ENCODE peak calls at places on chromosomes 13 and 19, in nine cellular contexts. One of them, this sample, is unnamed.

GRCh38 chr19:5915782-5916165 is 1.7 kb downstream of the CAPS start:
- DNase-seq in fibroblast of mammary gland: no peak
- DNase-seq in heart left ventricle: no peak
- DNase-seq in IMR-90: no peak
- DNase-seq in uterus: no peak
- DNase-seq in cardiac muscle cell: no peak
- DNase-seq in ascending aorta: no peak
- DNase-seq in lower leg skin: no peak
- DNase-seq in transverse colon: no peak
- DNase-seq in this sample: no peak

GRCh38 chr19:1470864-1471513 is 8.0 kb downstream of the C19orf25 start:
- DNase-seq in IMR-90: no peak
- DNase-seq in ascending aorta: no peak
- DNase-seq in fibroblast of mammary gland: no peak
- DNase-seq in lower leg skin: no peak
- DNase-seq in uterus: no peak
- DNase-seq in transverse colon: no peak
- DNase-seq in heart left ventricle: peak
- DNase-seq in cardiac muscle cell: no peak
- DNase-seq in this sample: no peak

GRCh38 chr19:44615529-44616247 is 2.3 kb downstream of the IGSF23 start:
- DNase-seq in ascending aorta: no peak
- DNase-seq in IMR-90: no peak
- DNase-seq in fibroblast of mammary gland: no peak
- DNase-seq in uterus: no peak
- DNase-seq in transverse colon: no peak
- DNase-seq in cardiac muscle cell: no peak
- DNase-seq in lower leg skin: no peak
- DNase-seq in heart left ventricle: no peak
- DNase-seq in this sample: no peak

GRCh38 chr13:87244256-87244870 is 426.8 kb upstream of the SLITRK5 start:
- DNase-seq in lower leg skin: no peak
- DNase-seq in fibroblast of mammary gland: no peak
- DNase-seq in uterus: no peak
- DNase-seq in heart left ventricle: no peak
- DNase-seq in IMR-90: no peak
- DNase-seq in transverse colon: no peak
- DNase-seq in cardiac muscle cell: no peak
- DNase-seq in ascending aorta: no peak
- DNase-seq in this sample: peak

GRCh38 chr13:43564941-43565340 is 221.8 kb downstream of the ENOX1 start:
- DNase-seq in heart left ventricle: no peak
- DNase-seq in transverse colon: no peak
- DNase-seq in fibroblast of mammary gland: no peak
- DNase-seq in IMR-90: no peak
- DNase-seq in lower leg skin: no peak
- DNase-seq in cardiac muscle cell: no peak
- DNase-seq in uterus: no peak
- DNase-seq in ascending aorta: no peak
- DNase-seq in this sample: no peak

GRCh38 chr19:18194554-18195238 is 1.7 kb downstream of the MPV17L2 start:
- DNase-seq in IMR-90: peak
- DNase-seq in cardiac muscle cell: peak
- DNase-seq in lower leg skin: no peak
- DNase-seq in fibroblast of mammary gland: peak
- DNase-seq in transverse colon: peak
- DNase-seq in uterus: peak
- DNase-seq in ascending aorta: no peak
- DNase-seq in heart left ventricle: no peak
- DNase-seq in this sample: peak

GRCh38 chr13:30736921-30737320 is 1.6 kb downstream of the ALOX5AP start:
- DNase-seq in transverse colon: no peak
- DNase-seq in fibroblast of mammary gland: no peak
- DNase-seq in uterus: no peak
- DNase-seq in cardiac muscle cell: no peak
- DNase-seq in IMR-90: no peak
- DNase-seq in ascending aorta: no peak
- DNase-seq in lower leg skin: no peak
- DNase-seq in heart left ventricle: no peak
- DNase-seq in this sample: no peak

GRCh38 chr13:48185018-48185417 is 48.0 kb upstream of the ITM2B start:
- DNase-seq in lower leg skin: no peak
- DNase-seq in heart left ventricle: no peak
- DNase-seq in cardiac muscle cell: peak
- DNase-seq in fibroblast of mammary gland: peak
- DNase-seq in ascending aorta: no peak
- DNase-seq in transverse colon: no peak
- DNase-seq in uterus: no peak
- DNase-seq in IMR-90: no peak
- DNase-seq in this sample: no peak

GRCh38 chr13:20923272-20923671 is 20.7 kb upstream of the XPO4 start:
- DNase-seq in heart left ventricle: no peak
- DNase-seq in ascending aorta: no peak
- DNase-seq in fibroblast of mammary gland: no peak
- DNase-seq in lower leg skin: peak
- DNase-seq in IMR-90: no peak
- DNase-seq in uterus: no peak
- DNase-seq in transverse colon: no peak
- DNase-seq in cardiac muscle cell: no peak
- DNase-seq in this sample: no peak

GRCh38 chr13:20927858-20928257 is 25.3 kb upstream of the XPO4 start:
- DNase-seq in cardiac muscle cell: no peak
- DNase-seq in transverse colon: no peak
- DNase-seq in ascending aorta: no peak
- DNase-seq in IMR-90: no peak
- DNase-seq in fibroblast of mammary gland: no peak
- DNase-seq in uterus: no peak
- DNase-seq in heart left ventricle: no peak
- DNase-seq in lower leg skin: no peak
- DNase-seq in this sample: no peak

GRCh38 chr13:20921572-20921971 is 19.0 kb upstream of the XPO4 start:
- DNase-seq in IMR-90: no peak
- DNase-seq in heart left ventricle: no peak
- DNase-seq in fibroblast of mammary gland: no peak
- DNase-seq in transverse colon: no peak
- DNase-seq in cardiac muscle cell: no peak
- DNase-seq in lower leg skin: peak
- DNase-seq in ascending aorta: no peak
- DNase-seq in uterus: no peak
- DNase-seq in this sample: no peak

DNA sequence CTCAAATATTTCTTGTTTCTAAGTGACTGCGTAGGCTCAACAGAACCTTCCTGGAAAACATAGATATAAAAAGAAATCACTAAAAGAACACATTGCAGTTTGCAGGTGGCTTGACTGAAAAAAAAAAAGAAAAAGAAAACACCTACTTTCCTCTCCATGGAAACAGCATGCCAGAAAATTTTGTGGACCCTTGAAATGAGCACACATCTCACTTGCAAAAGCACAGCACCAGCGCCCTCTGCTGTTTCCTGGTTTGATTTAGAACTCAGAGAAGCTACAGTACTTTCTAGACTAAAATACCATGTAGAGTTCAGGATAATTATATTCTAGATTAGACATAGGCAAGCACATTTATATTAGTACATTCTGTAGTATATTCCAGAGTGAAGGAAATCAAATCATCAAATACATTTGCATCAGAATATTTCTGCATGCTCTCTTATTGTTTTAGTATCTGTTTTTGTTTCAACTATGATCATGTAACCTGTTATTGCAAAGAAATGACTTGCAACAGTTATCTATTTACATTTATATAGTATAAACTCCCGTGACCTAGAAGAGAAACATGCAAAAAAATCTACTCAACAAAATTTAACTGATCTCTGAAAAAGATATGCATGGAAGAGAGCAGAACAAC is 22.3 kb upstream of the XPO4 start:
- DNase-seq in ascending aorta: no peak
- DNase-seq in cardiac muscle cell: peak
- DNase-seq in heart left ventricle: peak
- DNase-seq in uterus: peak
- DNase-seq in lower leg skin: peak
- DNase-seq in fibroblast of mammary gland: peak
- DNase-seq in IMR-90: peak
- DNase-seq in transverse colon: peak
- DNase-seq in this sample: peak
- TF ChIP-seq CTCF in ascending aorta: peak
- TF ChIP-seq CTCF in cardiac muscle cell: peak
- TF ChIP-seq CTCF in heart left ventricle: peak
- TF ChIP-seq CTCF in uterus: peak
- TF ChIP-seq CTCF in lower leg skin: no peak
- TF ChIP-seq CTCF in fibroblast of mammary gland: peak
- TF ChIP-seq CTCF in IMR-90: peak
- TF ChIP-seq CTCF in transverse colon: peak
- TF ChIP-seq CTCF in this sample: peak

GRCh38 chr19:47258895-47259555 is 2.7 kb downstream of the CCDC9 start:
- DNase-seq in uterus: no peak
- DNase-seq in heart left ventricle: no peak
- DNase-seq in fibroblast of mammary gland: no peak
- DNase-seq in ascending aorta: no peak
- DNase-seq in lower leg skin: no peak
- DNase-seq in IMR-90: no peak
- DNase-seq in transverse colon: no peak
- DNase-seq in cardiac muscle cell: no peak
- DNase-seq in this sample: no peak

GRCh38 chr19:47260476-47260875 is 4.2 kb downstream of the CCDC9 start:
- DNase-seq in lower leg skin: no peak
- DNase-seq in ascending aorta: no peak
- DNase-seq in IMR-90: no peak
- DNase-seq in fibroblast of mammary gland: no peak
- DNase-seq in transverse colon: no peak
- DNase-seq in uterus: no peak
- DNase-seq in cardiac muscle cell: no peak
- DNase-seq in heart left ventricle: no peak
- DNase-seq in this sample: no peak

GRCh38 chr19:47257411-47258169 is 1.3 kb downstream of the CCDC9 start:
- DNase-seq in ascending aorta: no peak
- DNase-seq in lower leg skin: no peak
- DNase-seq in heart left ventricle: no peak
- DNase-seq in IMR-90: no peak
- DNase-seq in uterus: peak
- DNase-seq in fibroblast of mammary gland: no peak
- DNase-seq in cardiac muscle cell: no peak
- DNase-seq in transverse colon: no peak
- DNase-seq in this sample: no peak

GRCh38 chr19:47256688-47257410 is 524 bp downstream of the CCDC9 start:
- DNase-seq in uterus: peak
- DNase-seq in IMR-90: peak
- DNase-seq in ascending aorta: peak
- DNase-seq in lower leg skin: peak
- DNase-seq in heart left ventricle: peak
- DNase-seq in transverse colon: peak
- DNase-seq in fibroblast of mammary gland: peak
- DNase-seq in cardiac muscle cell: peak
- DNase-seq in this sample: peak

DNA sequence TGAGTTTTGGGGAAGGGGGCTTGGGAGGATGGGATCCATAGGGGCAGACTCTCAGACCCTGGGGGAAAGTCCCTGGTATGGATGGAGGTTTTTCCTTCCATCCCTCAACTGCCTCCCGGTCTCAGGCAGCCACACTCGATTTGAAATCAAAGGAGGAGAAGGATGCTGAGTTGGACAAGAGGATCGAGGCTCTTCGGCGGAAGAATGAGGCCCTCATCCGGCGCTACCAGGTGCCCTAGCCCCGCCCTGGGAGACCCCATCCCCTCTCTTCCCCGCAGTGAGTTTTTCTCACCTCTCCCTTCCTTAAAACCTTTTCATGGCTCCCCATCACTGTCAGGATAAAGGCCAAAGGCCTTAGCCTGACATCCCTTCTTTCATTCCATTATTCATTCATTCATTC is 2.1 kb downstream of the CCDC9 start:
- DNase-seq in heart left ventricle: no peak
- DNase-seq in uterus: no peak
- DNase-seq in fibroblast of mammary gland: no peak
- DNase-seq in transverse colon: no peak
- DNase-seq in ascending aorta: no peak
- DNase-seq in IMR-90: no peak
- DNase-seq in cardiac muscle cell: no peak
- DNase-seq in lower leg skin: no peak
- DNase-seq in this sample: no peak
- H3K4me3 ChIP-seq in heart left ventricle: peak
- H3K4me3 ChIP-seq in uterus: no peak
- H3K4me3 ChIP-seq in fibroblast of mammary gland: peak
- H3K4me3 ChIP-seq in transverse colon: no peak
- H3K4me3 ChIP-seq in ascending aorta: peak
- H3K4me3 ChIP-seq in IMR-90: no peak
- H3K4me3 ChIP-seq in cardiac muscle cell: no peak
- H3K4me3 ChIP-seq in lower leg skin: no peak
- H3K4me3 ChIP-seq in this sample: peak

DNA sequence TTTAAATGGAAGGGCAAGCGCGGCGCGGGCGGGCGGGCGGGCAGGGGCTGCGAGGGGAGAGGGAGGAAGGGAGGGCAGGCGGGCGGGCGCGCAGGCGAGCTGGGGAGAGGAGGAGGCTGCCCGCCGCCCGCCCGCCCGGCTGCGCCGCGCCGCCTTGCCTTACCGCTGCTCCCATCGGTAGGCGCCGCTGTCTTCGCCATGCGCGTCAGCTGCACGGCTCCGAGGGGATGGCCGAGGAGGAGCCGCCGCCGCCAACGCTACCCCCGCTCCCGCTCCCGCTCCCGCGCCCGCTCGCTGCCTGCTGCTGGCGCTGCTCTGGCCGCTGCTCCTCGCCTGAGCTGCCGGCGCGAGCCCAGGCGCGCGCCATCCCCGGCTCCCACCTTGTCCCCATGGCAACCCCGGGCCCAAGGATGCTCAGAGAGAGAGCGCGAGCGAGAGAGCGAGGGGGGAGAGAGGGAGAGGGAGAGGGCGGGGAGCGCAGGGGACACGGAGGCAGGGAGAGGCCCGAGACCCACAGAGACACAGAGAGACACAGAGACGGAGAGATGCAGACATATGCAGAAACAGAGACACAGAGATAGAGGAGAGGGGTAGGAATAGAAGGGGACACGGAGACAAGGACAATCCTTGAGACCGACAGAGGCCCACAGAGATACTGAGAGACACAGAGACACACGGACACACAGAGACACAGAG is 40.3 kb downstream of the DEDD2 start:
- DNase-seq in lower leg skin: peak
- DNase-seq in heart left ventricle: peak
- DNase-seq in fibroblast of mammary gland: peak
- DNase-seq in IMR-90: peak
- DNase-seq in ascending aorta: no peak
- DNase-seq in uterus: peak
- DNase-seq in cardiac muscle cell: peak
- DNase-seq in transverse colon: peak
- DNase-seq in this sample: peak
- TF ChIP-seq CTCF in lower leg skin: no peak
- TF ChIP-seq CTCF in heart left ventricle: peak
- TF ChIP-seq CTCF in fibroblast of mammary gland: no peak
- TF ChIP-seq CTCF in IMR-90: peak
- TF ChIP-seq CTCF in ascending aorta: peak
- TF ChIP-seq CTCF in uterus: peak
- TF ChIP-seq CTCF in cardiac muscle cell: peak
- TF ChIP-seq CTCF in transverse colon: peak
- TF ChIP-seq CTCF in this sample: peak

GRCh38 chr19:28794301-28794700 is 418.6 kb downstream of the UQCRFS1 start:
- DNase-seq in cardiac muscle cell: no peak
- DNase-seq in transverse colon: no peak
- DNase-seq in ascending aorta: no peak
- DNase-seq in uterus: no peak
- DNase-seq in heart left ventricle: no peak
- DNase-seq in fibroblast of mammary gland: no peak
- DNase-seq in IMR-90: no peak
- DNase-seq in lower leg skin: no peak
- DNase-seq in this sample: no peak

DNA sequence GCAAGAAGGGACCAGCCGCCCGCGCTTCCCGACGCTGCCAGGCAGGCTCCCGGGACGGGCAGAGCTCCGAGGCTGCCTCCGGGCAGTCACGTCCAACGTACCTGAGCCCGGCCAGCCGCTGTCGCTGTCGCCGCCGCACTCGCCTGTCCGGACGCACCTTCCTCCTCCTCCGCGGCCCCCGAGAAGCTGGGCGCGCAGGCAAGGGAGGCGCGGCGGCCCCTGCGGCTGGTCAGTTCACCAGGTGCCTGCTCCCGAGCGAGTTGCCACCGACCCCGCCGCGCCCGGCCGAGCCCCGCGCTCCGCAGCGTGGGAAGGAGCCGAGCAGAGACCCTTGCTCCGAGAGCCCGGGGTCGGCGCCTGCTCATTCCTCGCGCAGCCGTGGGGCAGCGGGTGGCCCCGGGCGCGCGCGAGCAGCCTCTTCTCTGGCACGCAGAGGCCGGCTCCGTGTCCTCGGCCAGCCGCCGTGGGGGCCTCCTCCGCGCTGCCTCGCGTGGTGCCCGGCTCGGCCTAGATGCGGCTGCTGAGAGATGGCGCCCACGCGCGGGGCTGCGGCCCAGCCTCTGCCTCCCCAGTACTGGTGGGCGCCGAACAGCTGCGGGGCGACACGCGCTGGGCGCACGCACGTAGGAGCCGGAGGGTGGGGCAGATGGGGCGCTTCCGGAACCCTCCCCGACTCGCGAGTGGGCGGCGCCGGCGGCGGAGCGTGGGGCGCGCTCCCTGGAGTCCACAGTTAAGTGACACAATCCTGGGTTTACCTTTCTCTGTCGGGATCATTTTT is 419.4 kb downstream of the UQCRFS1 start:
- DNase-seq in heart left ventricle: peak
- DNase-seq in transverse colon: no peak
- DNase-seq in fibroblast of mammary gland: no peak
- DNase-seq in lower leg skin: no peak
- DNase-seq in uterus: no peak
- DNase-seq in ascending aorta: no peak
- DNase-seq in IMR-90: no peak
- DNase-seq in cardiac muscle cell: no peak
- DNase-seq in this sample: no peak
- H3K4me3 ChIP-seq in heart left ventricle: peak
- H3K4me3 ChIP-seq in transverse colon: peak
- H3K4me3 ChIP-seq in fibroblast of mammary gland: no peak
- H3K4me3 ChIP-seq in lower leg skin: no peak
- H3K4me3 ChIP-seq in uterus: no peak
- H3K4me3 ChIP-seq in ascending aorta: no peak
- H3K4me3 ChIP-seq in IMR-90: no peak
- H3K4me3 ChIP-seq in cardiac muscle cell: peak
- H3K4me3 ChIP-seq in this sample: no peak